ENCODE peak calls at places on chromosomes 3 and 15, in nine cellular contexts. R, O, G, M, B, I, N, F and L are unnamed samples.

GRCh38 chr15:55660153-55660552 is 72.0 kb upstream of the PYGO1 start:
- DNase-seq in R (no peak), O (no peak), G (no peak), M (no peak), B (no peak), I (no peak), N (no peak), F (no peak), L (peak)

GRCh38 chr3:42081814-42082473 is 9.2 kb upstream of the TRAK1 start:
- DNase-seq in R (no peak), O (no peak), G (no peak), M (no peak), B (no peak), I (no peak), N (no peak), F (no peak), L (no peak)

GRCh38 chr3:30319713-30320112 is 286.7 kb upstream of the TGFBR2 start:
- DNase-seq in R (no peak), O (peak), G (no peak), M (peak), B (no peak), I (no peak), N (no peak), F (no peak), L (peak)

GRCh38 chr3:113057117-113057516 is 66.3 kb downstream of the GTPBP8 start:
- DNase-seq in R (no peak), O (no peak), G (no peak), M (no peak), B (no peak), I (no peak), N (no peak), F (no peak), L (no peak)

GRCh38 chr15:73283341-73283962 is 85.3 kb downstream of the HCN4 start:
- DNase-seq in R (no peak), O (peak), G (no peak), M (no peak), B (no peak), I (no peak), N (no peak), F (no peak), L (no peak)

GRCh38 chr3:177751770-177752169 is 554.5 kb upstream of the TBL1XR1 start:
- DNase-seq in R (no peak), O (no peak), G (no peak), M (no peak), B (no peak), I (no peak), N (no peak), F (peak), L (no peak)

GRCh38 chr15:72534522-72534921 is 60.4 kb downstream of the ARIH1 start:
- DNase-seq in R (no peak), O (no peak), G (no peak), M (no peak), B (no peak), I (peak), N (no peak), F (no peak), L (no peak)

GRCh38 chr3:73927203-73927570 is 302.4 kb upstream of the PDZRN3 start:
- DNase-seq in R (no peak), O (no peak), G (no peak), M (no peak), B (no peak), I (no peak), N (no peak), F (no peak), L (no peak)

GRCh38 chr3:53998980-53999379 is 107.3 kb upstream of the SELENOK start:
- DNase-seq in R (no peak), O (no peak), G (no peak), M (no peak), B (no peak), I (no peak), N (no peak), F (no peak), L (no peak)

GRCh38 chr3:189286188-189286587 is 114.4 kb downstream of the TPRG1 start:
- DNase-seq in R (no peak), O (peak), G (no peak), M (no peak), B (no peak), I (no peak), N (no peak), F (no peak), L (no peak)

GRCh38 chr3:196220587-196220986 is 4.3 kb downstream of the SLC51A start:
- DNase-seq in R (no peak), O (no peak), G (no peak), M (no peak), B (no peak), I (no peak), N (no peak), F (no peak), L (no peak)

GRCh38 chr3:46947981-46948791 is 28.4 kb downstream of the CCDC12 start:
- DNase-seq in R (peak), O (peak), G (no peak), M (peak), B (no peak), I (peak), N (no peak), F (peak), L (peak)